ENCODE peak calls at places on chromosomes 12 and 14, in six cellular contexts. One of them, this sample, is unnamed. For H3K9me3, the result is how much of the 10 kb centered on the place peaks cover.

GRCh38 chr12:542290-543113 is 82.8 kb downstream of the B4GALNT3 start:
- DNase-seq in endothelial cell of umbilical vein: no peak
- DNase-seq in A549: no peak
- DNase-seq in sigmoid colon: no peak
- DNase-seq in right lobe of liver: no peak
- DNase-seq in ovary: no peak
- DNase-seq in this sample: no peak

GRCh38 chr12:117036046-117036445 is 63.2 kb downstream of the TESC start:
- DNase-seq in endothelial cell of umbilical vein: no peak
- DNase-seq in sigmoid colon: peak
- DNase-seq in A549: no peak
- DNase-seq in right lobe of liver: no peak
- DNase-seq in ovary: no peak
- DNase-seq in this sample: no peak

GRCh38 chr12:57127101-57127709 is 1.1 kb upstream of the LRP1 start:
- DNase-seq in endothelial cell of umbilical vein: no peak
- DNase-seq in A549: peak
- DNase-seq in ovary: peak
- DNase-seq in sigmoid colon: peak
- DNase-seq in right lobe of liver: peak
- DNase-seq in this sample: peak

GRCh38 chr12:71449373-71450070 is 9.9 kb downstream of the LGR5 start:
- DNase-seq in endothelial cell of umbilical vein: no peak
- DNase-seq in sigmoid colon: no peak
- DNase-seq in ovary: no peak
- DNase-seq in A549: no peak
- DNase-seq in right lobe of liver: no peak
- DNase-seq in this sample: no peak

GRCh38 chr14:50677527-50678063 is 9.5 kb upstream of the SAV1 start:
- DNase-seq in sigmoid colon: no peak
- DNase-seq in A549: no peak
- DNase-seq in ovary: no peak
- DNase-seq in endothelial cell of umbilical vein: peak
- DNase-seq in right lobe of liver: no peak
- DNase-seq in this sample: no peak

GRCh38 chr14:61640834-61641170 is 54.5 kb upstream of the HIF1A start:
- DNase-seq in ovary: no peak
- DNase-seq in sigmoid colon: no peak
- DNase-seq in endothelial cell of umbilical vein: no peak
- DNase-seq in A549: no peak
- DNase-seq in right lobe of liver: no peak
- DNase-seq in this sample: no peak

GRCh38 chr12:81128930-81129554 is 51.2 kb downstream of the ACSS3 start:
- DNase-seq in right lobe of liver: peak
- DNase-seq in ovary: no peak
- DNase-seq in A549: peak
- DNase-seq in sigmoid colon: no peak
- DNase-seq in endothelial cell of umbilical vein: peak
- DNase-seq in this sample: peak

GRCh38 chr12:20629414-20630156 is 65.5 kb upstream of the SLCO1C1 start:
- DNase-seq in sigmoid colon: no peak
- DNase-seq in endothelial cell of umbilical vein: peak
- DNase-seq in ovary: peak
- DNase-seq in right lobe of liver: peak
- DNase-seq in A549: peak
- DNase-seq in this sample: no peak

GRCh38 chr12:76790564-76791552 is 26.9 kb downstream of the ZDHHC17 start:
- DNase-seq in endothelial cell of umbilical vein: peak
- DNase-seq in A549: peak
- DNase-seq in ovary: no peak
- DNase-seq in right lobe of liver: no peak
- DNase-seq in sigmoid colon: no peak
- DNase-seq in this sample: no peak

GRCh38 chr12:105426766-105427165 is 96.3 kb downstream of the C12orf75 start:
- DNase-seq in A549: no peak
- DNase-seq in right lobe of liver: no peak
- DNase-seq in endothelial cell of umbilical vein: no peak
- DNase-seq in sigmoid colon: no peak
- DNase-seq in ovary: no peak
- DNase-seq in this sample: no peak

GRCh38 chr12:76490763-76491162 is 68.8 kb downstream of the OSBPL8 start:
- DNase-seq in right lobe of liver: no peak
- DNase-seq in endothelial cell of umbilical vein: no peak
- DNase-seq in A549: no peak
- DNase-seq in sigmoid colon: no peak
- DNase-seq in ovary: no peak
- DNase-seq in this sample: no peak

GRCh38 chr12:2613674-2614073 is 181.1 kb upstream of the FKBP4 start:
- DNase-seq in endothelial cell of umbilical vein: peak
- DNase-seq in sigmoid colon: peak
- DNase-seq in A549: peak
- DNase-seq in right lobe of liver: no peak
- DNase-seq in ovary: no peak
- DNase-seq in this sample: no peak

GRCh38 chr12:49909826-49910225 is 6.1 kb upstream of the FAIM2 start:
- DNase-seq in right lobe of liver: no peak
- DNase-seq in A549: no peak
- DNase-seq in ovary: no peak
- DNase-seq in sigmoid colon: no peak
- DNase-seq in endothelial cell of umbilical vein: peak
- DNase-seq in this sample: no peak

GRCh38 chr14:96231731-96232130 is 24.3 kb upstream of the BDKRB1 start:
- DNase-seq in ovary: no peak
- DNase-seq in A549: no peak
- DNase-seq in right lobe of liver: no peak
- DNase-seq in sigmoid colon: no peak
- DNase-seq in endothelial cell of umbilical vein: no peak
- DNase-seq in this sample: no peak

GRCh38 chr12:42130670-42131402 is 13.8 kb downstream of the GXYLT1 start:
- DNase-seq in endothelial cell of umbilical vein: peak
- DNase-seq in sigmoid colon: no peak
- DNase-seq in A549: no peak
- DNase-seq in ovary: no peak
- DNase-seq in right lobe of liver: peak
- DNase-seq in this sample: peak

GRCh38 chr12:60836651-60837050 is 1240.8 kb downstream of the SLC16A7 start:
- DNase-seq in right lobe of liver: no peak
- DNase-seq in ovary: no peak
- DNase-seq in A549: no peak
- DNase-seq in sigmoid colon: no peak
- DNase-seq in endothelial cell of umbilical vein: no peak
- DNase-seq in this sample: no peak

GRCh38 chr12:49345048-49345839 is 1.4 kb upstream of the DNAJC22 start:
- DNase-seq in A549: no peak
- DNase-seq in endothelial cell of umbilical vein: no peak
- DNase-seq in right lobe of liver: peak
- DNase-seq in sigmoid colon: peak
- DNase-seq in ovary: no peak
- DNase-seq in this sample: peak

GRCh38 chr12:12403264-12404248 is 46.7 kb downstream of the BORCS5 start:
- DNase-seq in A549: peak
- DNase-seq in ovary: no peak
- DNase-seq in endothelial cell of umbilical vein: peak
- DNase-seq in sigmoid colon: no peak
- DNase-seq in right lobe of liver: no peak
- DNase-seq in this sample: no peak

GRCh38 chr12:76144253-76144564 is 59.7 kb upstream of the NAP1L1 start:
- DNase-seq in right lobe of liver: no peak
- DNase-seq in sigmoid colon: no peak
- DNase-seq in A549: no peak
- DNase-seq in endothelial cell of umbilical vein: peak
- DNase-seq in ovary: no peak
- DNase-seq in this sample: peak

DNA sequence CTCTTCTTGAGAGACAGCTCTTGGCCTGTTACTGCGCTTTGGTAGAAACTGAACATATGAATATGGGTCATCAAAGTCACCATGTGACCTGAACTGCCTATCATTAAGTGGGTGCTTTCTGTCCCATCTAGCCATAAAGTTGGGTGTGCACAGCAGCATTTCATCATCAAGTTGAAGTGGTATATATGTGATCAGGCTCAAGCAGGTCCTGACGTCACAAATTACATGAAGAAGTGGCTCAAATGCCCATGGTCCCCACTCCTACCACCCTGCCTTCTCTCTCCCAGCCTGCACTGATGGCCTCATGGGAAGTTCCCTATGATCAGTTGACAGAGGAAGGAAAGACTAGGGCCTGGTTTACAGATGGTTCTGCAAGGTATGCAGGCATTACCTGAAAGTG is 308.8 kb upstream of the MGAT4C start:
- DNase-seq in ovary: no peak
- DNase-seq in A549: no peak
- DNase-seq in sigmoid colon: no peak
- DNase-seq in endothelial cell of umbilical vein: no peak
- DNase-seq in right lobe of liver: no peak
- DNase-seq in this sample: no peak
- H3K9me3 ChIP-seq in ovary: under half
- H3K9me3 ChIP-seq in A549: under half
- H3K9me3 ChIP-seq in sigmoid colon: under half
- H3K9me3 ChIP-seq in endothelial cell of umbilical vein: under half
- H3K9me3 ChIP-seq in right lobe of liver: under half
- H3K9me3 ChIP-seq in this sample: under half

GRCh38 chr14:23887536-23887935 is 66.0 kb upstream of the DHRS4 start:
- DNase-seq in right lobe of liver: no peak
- DNase-seq in endothelial cell of umbilical vein: no peak
- DNase-seq in A549: no peak
- DNase-seq in ovary: no peak
- DNase-seq in sigmoid colon: no peak
- DNase-seq in this sample: no peak

GRCh38 chr14:23883684-23884540 is 69.7 kb upstream of the DHRS4 start:
- DNase-seq in endothelial cell of umbilical vein: no peak
- DNase-seq in A549: no peak
- DNase-seq in ovary: no peak
- DNase-seq in right lobe of liver: no peak
- DNase-seq in sigmoid colon: no peak
- DNase-seq in this sample: no peak

GRCh38 chr14:23882884-23883283 is 70.7 kb upstream of the DHRS4 start:
- DNase-seq in ovary: no peak
- DNase-seq in endothelial cell of umbilical vein: no peak
- DNase-seq in sigmoid colon: no peak
- DNase-seq in right lobe of liver: no peak
- DNase-seq in A549: no peak
- DNase-seq in this sample: no peak

GRCh38 chr14:23881292-23881691 is 72.3 kb upstream of the DHRS4 start:
- DNase-seq in endothelial cell of umbilical vein: no peak
- DNase-seq in ovary: no peak
- DNase-seq in right lobe of liver: no peak
- DNase-seq in sigmoid colon: no peak
- DNase-seq in A549: no peak
- DNase-seq in this sample: no peak

GRCh38 chr14:23884541-23884904 is 69.0 kb upstream of the DHRS4 start:
- DNase-seq in sigmoid colon: no peak
- DNase-seq in endothelial cell of umbilical vein: no peak
- DNase-seq in A549: no peak
- DNase-seq in right lobe of liver: no peak
- DNase-seq in ovary: no peak
- DNase-seq in this sample: no peak
- H3K4me3 ChIP-seq in sigmoid colon: no peak
- H3K4me3 ChIP-seq in endothelial cell of umbilical vein: no peak
- H3K4me3 ChIP-seq in A549: no peak
- H3K4me3 ChIP-seq in right lobe of liver: no peak
- H3K4me3 ChIP-seq in ovary: no peak
- H3K4me3 ChIP-seq in this sample: peak

DNA sequence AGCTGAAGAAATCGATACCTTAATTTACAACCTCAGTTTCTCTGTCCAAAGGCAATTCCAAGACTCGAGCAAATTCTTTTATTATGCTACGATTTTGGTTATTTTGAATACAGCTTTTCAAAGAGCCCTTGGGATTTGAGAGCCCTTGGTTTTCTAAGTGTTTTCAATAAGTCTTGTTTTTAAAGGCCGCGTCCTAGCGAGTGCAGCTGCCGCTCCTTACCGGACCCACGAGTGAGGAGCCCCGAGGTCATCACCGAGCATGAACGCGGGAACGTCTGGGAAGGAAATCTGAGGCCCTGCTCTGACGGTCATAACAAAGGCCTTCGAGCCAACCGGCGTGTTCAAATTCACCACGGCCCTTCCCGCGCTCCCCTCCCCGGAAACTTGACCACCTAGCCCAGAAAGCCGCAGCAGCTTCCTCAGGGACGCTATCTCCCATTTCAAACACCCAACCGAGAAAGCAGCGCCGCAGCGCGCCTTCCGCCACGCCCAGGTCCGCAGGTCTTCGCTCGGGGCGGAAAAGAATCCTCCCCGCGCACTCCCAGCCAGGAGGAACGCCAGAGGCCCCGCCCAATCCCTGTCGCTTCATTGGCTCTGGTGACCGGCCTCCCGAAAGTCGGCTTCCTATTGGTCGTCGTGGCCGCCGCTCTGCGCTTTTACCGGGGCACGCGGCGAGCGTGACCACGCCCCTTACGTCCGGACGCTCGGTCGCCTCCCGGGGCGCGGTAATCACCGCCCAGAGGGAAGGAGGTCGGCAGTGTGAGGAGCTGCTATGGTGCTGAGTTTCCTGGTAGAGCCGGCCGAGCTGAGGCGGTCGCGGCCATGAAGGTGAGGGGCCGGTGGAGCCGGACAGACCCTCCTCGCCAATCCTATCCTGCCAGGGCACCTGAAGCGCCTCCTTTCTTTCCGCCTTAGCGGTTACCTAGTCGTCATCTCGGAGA is at the start of gene RNF34:
- DNase-seq in endothelial cell of umbilical vein: peak
- DNase-seq in sigmoid colon: peak
- DNase-seq in ovary: peak
- DNase-seq in A549: peak
- DNase-seq in right lobe of liver: peak
- DNase-seq in this sample: peak
- TF ChIP-seq POLR2A in endothelial cell of umbilical vein: peak
- TF ChIP-seq POLR2A in sigmoid colon: peak
- TF ChIP-seq POLR2A in ovary: peak
- TF ChIP-seq POLR2A in A549: peak
- TF ChIP-seq POLR2A in right lobe of liver: peak
- TF ChIP-seq POLR2A in this sample: peak

DNA sequence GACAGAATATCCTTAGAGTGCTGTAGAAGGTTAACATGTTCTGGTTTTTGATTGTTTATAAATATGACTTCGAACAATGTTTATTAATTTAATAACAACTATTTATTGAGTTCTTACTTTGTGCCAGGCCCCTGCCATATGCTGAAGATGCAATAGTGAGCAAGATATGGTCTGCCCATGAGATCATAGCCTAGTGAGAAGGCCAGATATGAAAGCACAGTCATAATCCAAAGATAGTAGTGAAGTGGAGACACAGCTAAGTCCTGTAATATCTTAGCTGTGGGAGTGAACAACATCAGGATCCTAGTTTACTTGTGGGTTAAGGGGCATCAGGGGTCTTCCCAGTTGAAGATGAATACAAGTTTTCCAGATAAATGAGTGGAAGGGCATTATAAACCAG is 189.4 kb upstream of the FBXO33 start:
- DNase-seq in ovary: no peak
- DNase-seq in A549: no peak
- DNase-seq in sigmoid colon: no peak
- DNase-seq in endothelial cell of umbilical vein: no peak
- DNase-seq in right lobe of liver: no peak
- DNase-seq in this sample: no peak
- H3K9me3 ChIP-seq in ovary: under half
- H3K9me3 ChIP-seq in A549: under half
- H3K9me3 ChIP-seq in sigmoid colon: under half
- H3K9me3 ChIP-seq in endothelial cell of umbilical vein: under half
- H3K9me3 ChIP-seq in right lobe of liver: under half
- H3K9me3 ChIP-seq in this sample: under half

GRCh38 chr12:14957769-14958168 is 3.6 kb downstream of the ARHGDIB start:
- DNase-seq in A549: no peak
- DNase-seq in sigmoid colon: no peak
- DNase-seq in right lobe of liver: no peak
- DNase-seq in ovary: no peak
- DNase-seq in endothelial cell of umbilical vein: no peak
- DNase-seq in this sample: no peak
- H3K4me3 ChIP-seq in A549: no peak
- H3K4me3 ChIP-seq in sigmoid colon: no peak
- H3K4me3 ChIP-seq in right lobe of liver: no peak
- H3K4me3 ChIP-seq in ovary: no peak
- H3K4me3 ChIP-seq in endothelial cell of umbilical vein: no peak
- H3K4me3 ChIP-seq in this sample: no peak

This sample was measured in testis.